ENCODE peak calls at places on chromosomes 6 and 20, in five cellular contexts. C is CD4-positive, CD25-positive, alpha-beta regulatory T cell; X is GM23248; Y is DND-41; M is RWPE2. B is an unnamed sample. For H3K9me3, the result is how much of the 10 kb centered on the place peaks cover.

GRCh38 chr6:125924169-125924568 is 32.4 kb upstream of the HINT3 start:
- DNase-seq in C (peak), Y (no peak), M (no peak), X (peak), B (no peak)

GRCh38 chr6:99111590-99111989 is 163.8 kb upstream of the FBXL4 start:
- DNase-seq in C (no peak), M (no peak), Y (no peak), X (no peak), B (no peak)

GRCh38 chr6:1686117-1687098 is 76.7 kb downstream of the FOXC1 start:
- DNase-seq in C (no peak), X (peak), Y (no peak), M (peak), B (no peak)

GRCh38 chr6:1629316-1629715 is 19.6 kb downstream of the FOXC1 start:
- DNase-seq in Y (no peak), C (no peak), X (no peak), M (no peak), B (no peak)

GRCh38 chr20:11098888-11099287 is 425.1 kb upstream of the JAG1 start:
- DNase-seq in Y (no peak), X (no peak), M (no peak), C (no peak), B (no peak)

GRCh38 chr6:21214738-21215448 is 378.7 kb upstream of the SOX4 start:
- DNase-seq in M (no peak), X (no peak), C (no peak), Y (no peak), B (no peak)

GRCh38 chr6:127352519-127352918 is 9.1 kb upstream of the ECHDC1 start:
- DNase-seq in Y (no peak), M (no peak), X (no peak), C (no peak), B (no peak)

GRCh38 chr20:58891686-58892125 is 39.2 kb downstream of the GNAS start:
- DNase-seq in M (no peak), Y (no peak), X (peak), C (peak), B (no peak)

GRCh38 chr6:157688960-157689599 is 134.0 kb upstream of the SNX9 start:
- DNase-seq in Y (no peak), C (no peak), M (no peak), X (peak), B (no peak)

GRCh38 chr20:25237610-25238318 is 10.1 kb upstream of the PYGB start:
- DNase-seq in Y (peak), C (peak), X (peak), M (peak), B (no peak)

GRCh38 chr20:1775117-1775516 is 117.5 kb upstream of the SIRPG start:
- DNase-seq in X (peak), Y (no peak), C (no peak), M (no peak), B (no peak)

GRCh38 chr6:93392797-93393196 is 26.6 kb downstream of the EPHA7 start:
- DNase-seq in Y (no peak), C (no peak), M (no peak), X (no peak), B (no peak)

GRCh38 chr6:169944415-169944814 is 193.0 kb downstream of the ERMARD start:
- DNase-seq in X (no peak), C (no peak), M (no peak), Y (no peak), B (no peak)

GRCh38 chr6:28765978-28766351 is 157.8 kb downstream of the TRIM27 start:
- DNase-seq in X (no peak), M (no peak), Y (no peak), C (no peak), B (no peak)

GRCh38 chr20:44084891-44085290 is 102.1 kb downstream of the JPH2 start:
- DNase-seq in C (no peak), Y (no peak), X (no peak), M (peak), B (no peak)

GRCh38 chr6:166236586-166236985 is 68.9 kb upstream of the TBXT start:
- DNase-seq in X (no peak), C (no peak), M (no peak), Y (no peak), B (no peak)

GRCh38 chr6:145727817-145728388 is 7.4 kb downstream of the EPM2A start:
- DNase-seq in C (no peak), Y (no peak), M (no peak), X (no peak), B (no peak)

GRCh38 chr6:141726158-141726557 is 406.6 kb upstream of the GJE1 start:
- DNase-seq in M (no peak), X (no peak), C (no peak), Y (no peak), B (no peak)

GRCh38 chr6:148867851-148868250 is 121.0 kb downstream of the UST start:
- DNase-seq in C (peak), M (no peak), X (peak), Y (no peak), B (no peak)

GRCh38 chr6:148235446-148235845 is 107.2 kb upstream of the SASH1 start:
- DNase-seq in M (no peak), X (peak), C (no peak), Y (no peak), B (no peak)

GRCh38 chr6:98769546-98769945 is 64.8 kb upstream of the POU3F2 start:
- DNase-seq in Y (peak), C (peak), M (no peak), X (no peak), B (no peak)

GRCh38 chr20:8933391-8933807 is 135.5 kb upstream of the PLCB4 start:
- DNase-seq in Y (no peak), M (no peak), C (no peak), X (no peak), B (no peak)

GRCh38 chr20:48180637-48181036 is 395.4 kb upstream of the SULF2 start:
- DNase-seq in M (no peak), X (no peak), Y (no peak), C (no peak), B (no peak)

GRCh38 chr6:170083236-170084051 is 207.4 kb downstream of the DLL1 start:
- DNase-seq in M (peak), C (no peak), Y (no peak), X (no peak), B (no peak)

GRCh38 chr6:27830212-27830664 is 82.0 kb downstream of the OR2B2 start:
- DNase-seq in Y (no peak), M (no peak), X (no peak), C (no peak), B (no peak)

GRCh38 chr6:136723780-136724179 is 68.5 kb downstream of the MAP3K5 start:
- DNase-seq in M (no peak), Y (peak), C (peak), X (no peak), B (no peak)

GRCh38 chr6:129490551-129491245 is 219.3 kb downstream of the ARHGAP18 start:
- DNase-seq in M (no peak), X (peak), C (peak), Y (peak), B (peak)

GRCh38 chr6:16700202-16700997 is 60.9 kb downstream of the ATXN1 start:
- DNase-seq in X (no peak), C (peak), Y (no peak), M (no peak), B (no peak)

GRCh38 chr6:30101939-30102700 is 10.8 kb downstream of the TRIM31 start:
- DNase-seq in X (peak), Y (no peak), C (peak), M (peak), B (peak)

GRCh38 chr20:57795347-57795697 is 85.5 kb upstream of the PMEPA1 start:
- DNase-seq in X (peak), Y (no peak), M (peak), C (no peak), B (no peak)

GRCh38 chr6:75563032-75563431 is 38.6 kb upstream of the SENP6 start:
- DNase-seq in Y (no peak), M (no peak), X (peak), C (peak), B (no peak)

GRCh38 chr6:14571728-14572127 is 454.2 kb downstream of the CD83 start:
- DNase-seq in Y (no peak), X (no peak), C (no peak), M (no peak), B (no peak)

DNA sequence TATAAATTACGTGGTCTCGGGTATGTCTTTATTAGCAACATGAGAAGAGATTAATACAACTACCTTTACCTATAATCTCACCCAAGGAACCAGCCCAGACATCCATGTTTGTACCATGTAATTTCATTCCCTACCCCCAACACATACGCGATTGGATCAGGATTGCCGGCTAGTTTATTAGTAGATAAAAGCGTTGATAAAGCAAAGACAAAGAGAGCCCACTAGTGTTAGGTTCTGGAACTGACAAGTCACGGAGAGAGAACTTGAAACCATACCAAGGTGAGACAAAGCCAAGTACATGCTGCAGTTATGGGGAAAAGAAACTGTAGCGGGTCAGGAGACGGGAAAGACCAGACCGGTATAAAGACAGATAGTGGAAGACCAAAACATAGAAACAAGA is 37.4 kb upstream of the FAM135A start:
- DNase-seq in M (no peak), X (peak), C (no peak), Y (no peak), B (no peak)
- H3K9me3 ChIP-seq in M (under half), X (under half), C (under half), Y (under half), B (under half)

DNA sequence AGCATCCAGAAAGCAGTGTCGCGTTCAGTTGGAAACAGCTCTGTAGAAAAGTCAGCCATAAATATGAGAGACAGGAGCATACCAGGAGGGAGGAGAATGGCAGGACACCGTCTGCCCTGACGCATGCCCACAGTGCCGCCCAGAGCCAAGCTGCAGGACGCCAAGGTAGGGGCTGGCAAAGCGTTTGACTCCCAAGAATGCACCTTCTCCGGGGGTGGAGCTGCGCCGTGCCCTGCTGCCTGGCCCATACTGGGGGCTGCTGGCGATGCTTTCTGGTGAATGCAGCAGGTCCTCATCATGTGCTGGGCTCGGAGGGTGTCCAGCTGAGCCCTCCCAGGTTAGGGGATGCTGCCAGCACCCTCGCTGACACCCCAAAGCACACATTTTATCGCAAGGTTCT is 349.8 kb downstream of the CDH4 start:
- DNase-seq in C (no peak), Y (no peak), M (no peak), X (no peak), B (no peak)
- H3K9me3 ChIP-seq in C (under half), Y (under half), M (under half), X (under half), B (under half)

DNA sequence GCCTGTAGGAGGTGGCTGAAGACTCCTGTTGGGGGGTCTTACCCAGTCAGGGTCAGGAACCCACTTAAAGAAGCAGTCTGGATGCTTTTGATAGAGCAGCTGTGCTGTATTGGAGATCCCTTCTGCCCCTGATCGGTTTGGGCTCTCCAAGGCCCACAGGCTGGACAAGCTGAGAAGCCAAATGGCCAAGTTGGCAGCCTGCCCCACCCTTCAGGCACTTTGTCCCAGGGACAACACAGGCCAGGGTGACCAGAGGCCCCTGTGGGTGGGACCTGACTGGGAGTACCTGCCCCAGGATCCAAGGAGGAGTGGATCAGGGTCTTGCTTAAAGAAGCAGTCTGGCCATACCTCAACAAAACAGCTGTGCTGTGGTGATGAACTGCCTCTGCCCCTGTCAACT is 48.4 kb downstream of the ZC2HC1B start:
- DNase-seq in M (no peak), X (no peak), C (no peak), Y (no peak), B (no peak)
- H3K9me3 ChIP-seq in M (under half), X (under half), C (under half), Y (under half), B (under half)

DNA sequence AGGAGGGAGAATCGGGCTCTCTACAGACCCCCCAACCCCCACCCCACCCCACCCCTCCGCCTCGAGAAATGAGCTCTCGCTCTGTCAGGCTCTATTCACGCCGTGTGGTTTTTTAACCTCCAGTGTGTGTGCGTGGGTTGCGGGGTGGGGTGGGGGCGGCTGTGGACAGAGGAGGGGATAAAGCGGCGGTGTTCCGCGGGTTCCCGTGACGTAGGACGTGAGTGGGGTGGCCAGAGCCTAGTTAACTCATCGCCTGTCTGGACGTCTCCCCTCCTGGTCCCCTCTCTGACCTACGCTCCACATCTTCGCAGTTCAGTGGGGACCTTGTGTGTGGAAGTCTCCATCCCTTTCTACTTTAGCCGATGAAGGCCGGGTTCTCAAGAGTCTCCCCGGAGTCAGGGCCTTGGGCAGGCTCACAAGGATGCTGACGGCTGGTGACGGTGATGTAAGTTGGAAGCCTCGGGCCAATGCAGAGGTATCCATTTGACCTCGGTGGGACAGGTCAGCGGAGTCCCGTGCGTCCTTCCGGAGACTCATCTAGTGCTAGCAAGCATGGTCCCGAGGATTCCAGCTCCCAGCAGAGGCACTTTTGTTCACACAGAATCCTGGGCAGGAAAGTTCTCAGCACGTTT is 1507.1 kb upstream of the DEFB115 start:
- DNase-seq in M (peak), Y (no peak), C (no peak), X (no peak), B (no peak)
- H3K9me3 ChIP-seq in M (under half), Y (under half), C (under half), X (under half), B (under half)